ENCODE peak calls at places on chromosomes 16 and 17, in four cellular contexts. L, O, J and H are unnamed samples.
A peak's percentile ranks its signal among the peaks of the same experiment; 100 is the strongest.

GRCh38 chr16:8958344-8958808 is 5.3 kb downstream of the USP7 start:
- DNase-seq in O (no peak), L (peak; percentile 40), J (peak; percentile 32), H (no peak)

GRCh38 chr16:65044861-65045260 is 77.0 kb downstream of the CDH11 start:
- DNase-seq in L (peak; percentile 67), J (no peak), O (no peak), H (peak; percentile 51)

GRCh38 chr16:76780556-76780955 is 410.4 kb upstream of the MON1B start:
- DNase-seq in O (no peak), L (peak; percentile 11), J (no peak), H (no peak)

GRCh38 chr16:89341697-89342694 is 124.5 kb downstream of the ZNF778 start:
- DNase-seq in O (no peak), J (no peak), L (no peak), H (no peak)

GRCh38 chr17:79360196-79360595 is 250.7 kb downstream of the RBFOX3 start:
- DNase-seq in O (no peak), J (no peak), L (no peak), H (no peak)

GRCh38 chr17:16443390-16444257 is 28.3 kb downstream of the TRPV2 start:
- DNase-seq in L (no peak), O (no peak), J (no peak), H (no peak)

GRCh38 chr16:89375021-89375420 is 115.3 kb downstream of the ANKRD11 start:
- DNase-seq in O (no peak), J (peak; percentile 24), L (peak; percentile 66), H (no peak)

GRCh38 chr16:56800355-56800754 is 64.7 kb upstream of the SLC12A3 start:
- DNase-seq in L (no peak), J (no peak), O (no peak), H (no peak)

GRCh38 chr17:49434821-49435581 is 20.3 kb upstream of the PHB1 start:
- DNase-seq in O (peak; percentile 61), J (peak; percentile 62), L (peak; percentile 42), H (no peak)

GRCh38 chr16:75537795-75538194 is 1.9 kb upstream of the CHST5 start:
- DNase-seq in J (no peak), L (no peak), O (no peak), H (no peak)

GRCh38 chr17:30324723-30325122 is 9.1 kb downstream of the TMIGD1 start:
- DNase-seq in L (no peak), J (no peak), O (no peak), H (no peak)

GRCh38 chr17:49022391-49022941 is 25.3 kb downstream of the IGF2BP1 start:
- DNase-seq in J (peak; percentile 89), L (no peak), O (no peak), H (no peak)

GRCh38 chr17:66564992-66565465 is 262.6 kb downstream of the PRKCA start:
- DNase-seq in J (peak; percentile 50), L (peak; percentile 50), O (no peak), H (no peak)

GRCh38 chr16:66832190-66832589 is 1.4 kb upstream of the NAE1 start:
- DNase-seq in J (no peak), L (no peak), O (no peak), H (no peak)

GRCh38 chr17:44689492-44690217 is at the start of gene CCDC43:
- DNase-seq in O (peak; percentile 77), L (peak; percentile 96), J (peak; percentile 97), H (peak; percentile 92)

GRCh38 chr16:55297062-55297909 is 26.7 kb upstream of the IRX6 start:
- DNase-seq in L (no peak), J (no peak), O (no peak), H (no peak)

GRCh38 chr17:8224891-8225812 is 14.8 kb upstream of the AURKB start:
- DNase-seq in O (no peak), J (no peak), L (no peak), H (no peak)

GRCh38 chr17:17204635-17205231 is 1.4 kb downstream of the PLD6 start:
- DNase-seq in O (no peak), J (no peak), L (no peak), H (no peak)

GRCh38 chr16:74749291-74750055 is 25.1 kb downstream of the FA2H start:
- DNase-seq in O (peak; percentile 37), J (peak; percentile 57), L (no peak), H (no peak)

GRCh38 chr17:68035131-68035522 is 408 bp upstream of the KPNA2 start:
- DNase-seq in O (peak; percentile 89), J (peak; percentile 98), L (no peak), H (no peak)

GRCh38 chr16:76653390-76654026 is 376.3 kb downstream of the CNTNAP4 start:
- DNase-seq in O (no peak), L (peak; percentile 60), J (peak; percentile 81), H (peak; percentile 4)

GRCh38 chr16:8887952-8888560 is 5.9 kb downstream of the LITAFD start:
- DNase-seq in L (no peak), J (no peak), O (no peak), H (no peak)

GRCh38 chr17:46794318-46794717 is 24.2 kb downstream of the WNT3 start:
- DNase-seq in J (no peak), O (no peak), L (no peak), H (no peak)

GRCh38 chr17:63024716-63025115 is 58.7 kb downstream of the TANC2 start:
- DNase-seq in J (no peak), O (no peak), L (peak; percentile 18), H (no peak)

GRCh38 chr16:49491111-49491670 is 117.6 kb downstream of the C16orf78 start:
- DNase-seq in O (peak; percentile 32), L (no peak), J (peak; percentile 30), H (no peak)

GRCh38 chr16:58378401-58378800 is 13.9 kb upstream of the GINS3 start:
- DNase-seq in L (no peak), J (no peak), O (no peak), H (no peak)

GRCh38 chr16:10181196-10182162 is 749 bp downstream of the GRIN2A start:
- DNase-seq in O (peak; percentile 32), J (peak; percentile 89), L (peak; percentile 18), H (no peak)

GRCh38 chr17:36777118-36777517 is 160.2 kb upstream of the LHX1 start:
- DNase-seq in L (no peak), O (no peak), J (peak; percentile 76), H (no peak)

GRCh38 chr17:28274591-28275265 is 44.3 kb upstream of the TMEM97 start:
- DNase-seq in L (no peak), O (no peak), J (no peak), H (no peak)

GRCh38 chr16:69619514-69619913 is 53.7 kb downstream of the NFAT5 start:
- DNase-seq in L (no peak), J (no peak), O (no peak), H (no peak)

GRCh38 chr17:82440991-82441627 is 9.4 kb downstream of the CYBC1 start:
- DNase-seq in J (no peak), O (no peak), L (peak; percentile 39), H (no peak)

GRCh38 chr17:82114872-82115271 is 16.8 kb upstream of the FASN start:
- DNase-seq in O (no peak), L (no peak), J (no peak), H (no peak)

GRCh38 chr16:56102159-56102798 is 89.0 kb upstream of the GNAO1 start:
- DNase-seq in J (peak; percentile 26), L (peak; percentile 1), O (no peak), H (no peak)

GRCh38 chr16:85520853-85521736 is 92.0 kb upstream of the GSE1 start:
- DNase-seq in O (peak; percentile 93), J (no peak), L (no peak), H (no peak)

GRCh38 chr17:13862341-13862740 is 207.0 kb upstream of the COX10 start:
- DNase-seq in L (no peak), O (no peak), J (no peak), H (no peak)

GRCh38 chr16:29977063-29977462 is 3.4 kb downstream of the TAOK2 start:
- DNase-seq in J (no peak), O (no peak), L (no peak), H (no peak)
- TF ChIP-seq CTCF in J (no peak), O (no peak), L (no peak), H (no peak)

GRCh38 chr16:22299036-22299435 is 1.8 kb downstream of the POLR3E start:
- DNase-seq in J (no peak), O (no peak), L (no peak), H (no peak)
- H3K27ac ChIP-seq in J (no peak overlapping the region), O (peak overlapping the region; percentile 95), L (no peak overlapping the region), H (no peak overlapping the region)

GRCh38 chr17:50680126-50680525 is 27.6 kb downstream of the ANKRD40 start:
- DNase-seq in J (no peak), L (no peak), O (no peak), H (no peak)

GRCh38 chr17:50682938-50683337 is 24.8 kb downstream of the ANKRD40 start:
- DNase-seq in J (no peak), L (no peak), O (no peak), H (no peak)

GRCh38 chr17:50683434-50684287 is 24.1 kb downstream of the ANKRD40 start:
- DNase-seq in L (no peak), O (no peak), J (no peak), H (no peak)

GRCh38 chr17:50682441-50682840 is 25.3 kb downstream of the ANKRD40 start:
- DNase-seq in L (no peak), J (no peak), O (no peak), H (no peak)

GRCh38 chr17:50681260-50682200 is 26.2 kb downstream of the ANKRD40 start:
- DNase-seq in O (no peak), J (peak; percentile 62), L (peak; percentile 80), H (peak; percentile 55)
- TF ChIP-seq CTCF in O (peak; percentile 76), J (peak; percentile 51), L (peak; percentile 74), H (peak; percentile 81)

GRCh38 chr17:74234482-74234881 is 21.1 kb downstream of the TTYH2 start:
- DNase-seq in O (no peak), L (no peak), J (no peak), H (no peak)
- H3K27ac ChIP-seq in O (no peak overlapping the region), L (no peak overlapping the region), J (no peak overlapping the region), H (no peak overlapping the region)

DNA sequence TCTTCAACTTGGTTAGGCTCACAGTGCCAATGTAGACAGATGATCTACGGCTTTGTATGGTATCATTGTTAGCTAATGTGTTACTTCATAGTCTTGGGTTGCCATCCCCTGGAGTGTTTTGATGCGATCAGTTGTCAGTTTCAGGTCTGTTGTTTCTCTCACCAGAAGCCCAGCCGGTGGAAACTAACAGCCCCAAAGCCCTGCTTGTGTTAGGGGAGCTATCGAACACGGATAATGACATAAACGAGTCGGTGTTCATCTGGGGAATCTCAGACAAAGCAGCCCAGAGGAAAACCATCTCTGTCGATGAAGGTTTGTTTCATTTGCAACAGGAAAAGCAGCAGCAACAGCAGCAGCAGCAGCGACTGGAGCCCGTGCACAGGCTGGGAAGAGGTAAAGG is 107.4 kb upstream of the ANKFN1 start:
- DNase-seq in J (no peak), L (no peak), O (no peak), H (no peak)
- TF ChIP-seq CTCF in J (no peak), L (no peak), O (no peak), H (no peak)